ENCODE peak calls at places on chromosomes 5 and 9, in seven cellular contexts. One of them, this sample, is unnamed.

GRCh38 chr5:150486402-150487198 is 21.3 kb upstream of the NDST1 start:
- DNase-seq in esophagus squamous epithelium: no peak
- DNase-seq in Peyer's patch: peak
- DNase-seq in GM23338: peak
- DNase-seq in HCT116: peak
- DNase-seq in lung: peak
- DNase-seq in suprapubic skin: no peak
- DNase-seq in this sample: peak

GRCh38 chr5:891837-892389 is 688 bp downstream of the BRD9 start:
- DNase-seq in esophagus squamous epithelium: no peak
- DNase-seq in Peyer's patch: no peak
- DNase-seq in GM23338: no peak
- DNase-seq in HCT116: no peak
- DNase-seq in lung: no peak
- DNase-seq in suprapubic skin: peak
- DNase-seq in this sample: no peak

GRCh38 chr5:140634103-140634502 is 1.1 kb upstream of the CD14 start:
- DNase-seq in esophagus squamous epithelium: no peak
- DNase-seq in Peyer's patch: no peak
- DNase-seq in GM23338: no peak
- DNase-seq in HCT116: no peak
- DNase-seq in lung: no peak
- DNase-seq in suprapubic skin: no peak
- DNase-seq in this sample: no peak

GRCh38 chr9:132728071-132728470 is 57.8 kb downstream of the GTF3C4 start:
- DNase-seq in esophagus squamous epithelium: no peak
- DNase-seq in Peyer's patch: no peak
- DNase-seq in GM23338: no peak
- DNase-seq in HCT116: no peak
- DNase-seq in lung: no peak
- DNase-seq in suprapubic skin: no peak
- DNase-seq in this sample: peak

GRCh38 chr9:99490736-99491135 is 268.7 kb downstream of the SEC61B start:
- DNase-seq in esophagus squamous epithelium: no peak
- DNase-seq in Peyer's patch: no peak
- DNase-seq in GM23338: no peak
- DNase-seq in HCT116: no peak
- DNase-seq in lung: no peak
- DNase-seq in suprapubic skin: no peak
- DNase-seq in this sample: no peak

GRCh38 chr5:172403191-172403794 is 51.0 kb downstream of the SH3PXD2B start:
- DNase-seq in esophagus squamous epithelium: no peak
- DNase-seq in Peyer's patch: peak
- DNase-seq in GM23338: peak
- DNase-seq in HCT116: no peak
- DNase-seq in lung: peak
- DNase-seq in suprapubic skin: no peak
- DNase-seq in this sample: no peak

GRCh38 chr5:148717668-148718067 is 63.3 kb upstream of the HTR4 start:
- DNase-seq in esophagus squamous epithelium: no peak
- DNase-seq in Peyer's patch: no peak
- DNase-seq in GM23338: no peak
- DNase-seq in HCT116: no peak
- DNase-seq in lung: no peak
- DNase-seq in suprapubic skin: no peak
- DNase-seq in this sample: no peak

GRCh38 chr5:124734574-124735168 is 11.8 kb downstream of the ZNF608 start:
- DNase-seq in esophagus squamous epithelium: no peak
- DNase-seq in Peyer's patch: no peak
- DNase-seq in GM23338: no peak
- DNase-seq in HCT116: no peak
- DNase-seq in lung: no peak
- DNase-seq in suprapubic skin: no peak
- DNase-seq in this sample: no peak

GRCh38 chr9:121440265-121440664 is 59.4 kb downstream of the GGTA1 start:
- DNase-seq in esophagus squamous epithelium: no peak
- DNase-seq in Peyer's patch: no peak
- DNase-seq in GM23338: peak
- DNase-seq in HCT116: peak
- DNase-seq in lung: no peak
- DNase-seq in suprapubic skin: no peak
- DNase-seq in this sample: no peak

GRCh38 chr5:54514269-54514668 is 3.3 kb upstream of the SNX18 start:
- DNase-seq in esophagus squamous epithelium: no peak
- DNase-seq in Peyer's patch: no peak
- DNase-seq in GM23338: peak
- DNase-seq in HCT116: peak
- DNase-seq in lung: no peak
- DNase-seq in suprapubic skin: no peak
- DNase-seq in this sample: no peak

GRCh38 chr5:74974451-74975089 is 77.8 kb downstream of the GCNT4 start:
- DNase-seq in esophagus squamous epithelium: no peak
- DNase-seq in Peyer's patch: no peak
- DNase-seq in GM23338: no peak
- DNase-seq in HCT116: no peak
- DNase-seq in lung: no peak
- DNase-seq in suprapubic skin: no peak
- DNase-seq in this sample: no peak

GRCh38 chr9:37938121-37938906 is 34.4 kb upstream of the SLC25A51 start:
- DNase-seq in esophagus squamous epithelium: no peak
- DNase-seq in Peyer's patch: no peak
- DNase-seq in GM23338: no peak
- DNase-seq in HCT116: no peak
- DNase-seq in lung: no peak
- DNase-seq in suprapubic skin: no peak
- DNase-seq in this sample: no peak

GRCh38 chr9:86978986-86979385 is 31.7 kb upstream of the GAS1 start:
- DNase-seq in esophagus squamous epithelium: no peak
- DNase-seq in Peyer's patch: no peak
- DNase-seq in GM23338: no peak
- DNase-seq in HCT116: no peak
- DNase-seq in lung: no peak
- DNase-seq in suprapubic skin: no peak
- DNase-seq in this sample: no peak

GRCh38 chr9:132546148-132547051 is 36.0 kb upstream of the BARHL1 start:
- DNase-seq in esophagus squamous epithelium: no peak
- DNase-seq in Peyer's patch: no peak
- DNase-seq in GM23338: peak
- DNase-seq in HCT116: no peak
- DNase-seq in lung: no peak
- DNase-seq in suprapubic skin: no peak
- DNase-seq in this sample: no peak

GRCh38 chr9:131835132-131835910 is 95.4 kb upstream of the RAPGEF1 start:
- DNase-seq in esophagus squamous epithelium: no peak
- DNase-seq in Peyer's patch: no peak
- DNase-seq in GM23338: peak
- DNase-seq in HCT116: no peak
- DNase-seq in lung: no peak
- DNase-seq in suprapubic skin: no peak
- DNase-seq in this sample: peak

GRCh38 chr5:98940586-98940985 is 11.8 kb upstream of the CHD1 start:
- DNase-seq in esophagus squamous epithelium: no peak
- DNase-seq in Peyer's patch: no peak
- DNase-seq in GM23338: peak
- DNase-seq in HCT116: no peak
- DNase-seq in lung: no peak
- DNase-seq in suprapubic skin: no peak
- DNase-seq in this sample: no peak

GRCh38 chr9:127336708-127337352 is 60.1 kb upstream of the SLC2A8 start:
- DNase-seq in esophagus squamous epithelium: no peak
- DNase-seq in Peyer's patch: peak
- DNase-seq in GM23338: no peak
- DNase-seq in HCT116: peak
- DNase-seq in lung: peak
- DNase-seq in suprapubic skin: peak
- DNase-seq in this sample: no peak

GRCh38 chr5:1383886-1384401 is 39.0 kb upstream of the CLPTM1L start:
- DNase-seq in esophagus squamous epithelium: no peak
- DNase-seq in Peyer's patch: no peak
- DNase-seq in GM23338: no peak
- DNase-seq in HCT116: no peak
- DNase-seq in lung: no peak
- DNase-seq in suprapubic skin: no peak
- DNase-seq in this sample: no peak

GRCh38 chr5:1763960-1764605 is 35.6 kb downstream of the MRPL36 start:
- DNase-seq in esophagus squamous epithelium: no peak
- DNase-seq in Peyer's patch: peak
- DNase-seq in GM23338: no peak
- DNase-seq in HCT116: no peak
- DNase-seq in lung: no peak
- DNase-seq in suprapubic skin: peak
- DNase-seq in this sample: peak

GRCh38 chr5:73519531-73520283 is 21.5 kb downstream of the BTF3 start:
- DNase-seq in esophagus squamous epithelium: peak
- DNase-seq in Peyer's patch: peak
- DNase-seq in GM23338: peak
- DNase-seq in HCT116: peak
- DNase-seq in lung: peak
- DNase-seq in suprapubic skin: no peak
- DNase-seq in this sample: no peak

GRCh38 chr5:55063899-55064298 is 38.5 kb upstream of the GZMA start:
- DNase-seq in esophagus squamous epithelium: no peak
- DNase-seq in Peyer's patch: no peak
- DNase-seq in GM23338: no peak
- DNase-seq in HCT116: no peak
- DNase-seq in lung: no peak
- DNase-seq in suprapubic skin: no peak
- DNase-seq in this sample: no peak

GRCh38 chr5:61332369-61332745 is 299 bp downstream of the ZSWIM6 start:
- DNase-seq in esophagus squamous epithelium: no peak
- DNase-seq in Peyer's patch: peak
- DNase-seq in GM23338: peak
- DNase-seq in HCT116: no peak
- DNase-seq in lung: peak
- DNase-seq in suprapubic skin: peak
- DNase-seq in this sample: peak

DNA sequence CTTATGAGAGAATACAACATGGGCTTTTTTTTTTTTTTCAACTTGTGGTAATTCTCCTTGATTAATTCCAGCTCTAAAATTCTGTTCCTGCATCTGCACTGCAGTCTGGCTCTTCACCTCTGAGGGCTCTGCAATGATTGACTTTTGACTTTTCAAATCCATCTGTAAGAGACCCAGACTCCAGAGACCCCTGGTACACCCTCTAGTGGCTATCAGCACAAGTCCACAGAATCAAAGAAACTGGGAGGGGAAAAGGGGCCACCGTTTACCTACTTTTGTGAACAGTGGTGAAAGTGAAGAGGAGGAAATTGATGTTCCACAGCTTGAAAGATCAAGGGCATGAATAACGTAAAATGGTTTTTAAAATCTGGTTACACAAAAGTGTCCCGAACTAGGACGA is 151.6 kb downstream of the SLIT3 start:
- DNase-seq in esophagus squamous epithelium: no peak
- DNase-seq in Peyer's patch: no peak
- DNase-seq in GM23338: peak
- DNase-seq in HCT116: no peak
- DNase-seq in lung: no peak
- DNase-seq in suprapubic skin: no peak
- DNase-seq in this sample: no peak
- TF ChIP-seq CTCF in esophagus squamous epithelium: no peak
- TF ChIP-seq CTCF in Peyer's patch: no peak
- TF ChIP-seq CTCF in GM23338: peak
- TF ChIP-seq CTCF in HCT116: peak
- TF ChIP-seq CTCF in lung: no peak
- TF ChIP-seq CTCF in suprapubic skin: no peak
- TF ChIP-seq CTCF in this sample: no peak

DNA sequence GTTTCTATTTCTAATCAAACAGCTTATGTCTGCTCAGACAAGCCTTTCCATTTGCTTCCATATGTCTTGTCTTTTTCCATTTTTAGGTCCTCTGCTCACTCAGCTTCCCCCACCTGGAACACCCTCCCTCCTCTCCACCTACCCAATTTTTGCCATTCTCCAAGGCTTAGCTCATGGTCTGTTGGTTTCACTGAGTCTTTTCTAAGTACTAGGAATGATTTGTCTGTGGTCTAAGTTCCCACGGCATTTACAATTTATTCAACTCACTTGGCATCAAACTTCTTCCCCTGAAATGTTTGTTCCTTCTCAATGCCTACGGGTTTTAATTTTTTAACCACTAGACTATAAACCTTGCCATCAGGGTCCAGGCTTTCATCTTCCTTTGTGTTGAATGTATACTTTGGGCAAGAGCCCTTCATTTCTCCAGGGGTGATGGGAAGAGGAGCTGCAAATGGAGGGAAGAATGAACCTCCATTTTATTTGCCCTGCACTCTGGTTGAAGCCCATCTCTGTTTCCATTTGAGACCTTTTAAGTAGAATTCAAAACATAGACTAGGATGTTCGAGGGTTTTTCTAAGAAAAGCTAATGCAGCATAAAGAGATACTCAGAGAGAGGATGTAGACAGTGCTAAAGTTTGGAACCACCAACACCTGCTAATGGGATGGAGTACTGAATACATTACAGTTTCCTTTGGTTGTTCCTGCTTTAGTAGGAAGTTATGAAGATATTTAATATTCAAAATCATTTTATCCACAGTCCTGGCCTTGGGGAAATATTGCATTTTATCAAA is 104.0 kb downstream of the PTTG1 start:
- DNase-seq in esophagus squamous epithelium: no peak
- DNase-seq in Peyer's patch: no peak
- DNase-seq in GM23338: no peak
- DNase-seq in HCT116: no peak
- DNase-seq in lung: no peak
- DNase-seq in suprapubic skin: no peak
- DNase-seq in this sample: no peak
- H3K27ac ChIP-seq in esophagus squamous epithelium: no peak
- H3K27ac ChIP-seq in Peyer's patch: no peak
- H3K27ac ChIP-seq in GM23338: no peak
- H3K27ac ChIP-seq in HCT116: no peak
- H3K27ac ChIP-seq in lung: no peak
- H3K27ac ChIP-seq in suprapubic skin: no peak
- H3K27ac ChIP-seq in this sample: no peak

GRCh38 chr5:37721447-37721871 is 118.4 kb downstream of the GDNF start:
- DNase-seq in esophagus squamous epithelium: no peak
- DNase-seq in Peyer's patch: no peak
- DNase-seq in GM23338: peak
- DNase-seq in HCT116: no peak
- DNase-seq in lung: no peak
- DNase-seq in suprapubic skin: no peak
- DNase-seq in this sample: no peak
- H3K4me3 ChIP-seq in esophagus squamous epithelium: no peak
- H3K4me3 ChIP-seq in Peyer's patch: no peak
- H3K4me3 ChIP-seq in GM23338: no peak
- H3K4me3 ChIP-seq in HCT116: no peak
- H3K4me3 ChIP-seq in lung: no peak
- H3K4me3 ChIP-seq in suprapubic skin: no peak
- H3K4me3 ChIP-seq in this sample: no peak

GRCh38 chr5:174903333-174903732 is 179.0 kb downstream of the MSX2 start:
- DNase-seq in esophagus squamous epithelium: no peak
- DNase-seq in Peyer's patch: no peak
- DNase-seq in GM23338: no peak
- DNase-seq in HCT116: peak
- DNase-seq in lung: no peak
- DNase-seq in suprapubic skin: no peak
- DNase-seq in this sample: no peak
- TF ChIP-seq CTCF in esophagus squamous epithelium: no peak
- TF ChIP-seq CTCF in Peyer's patch: no peak
- TF ChIP-seq CTCF in GM23338: peak
- TF ChIP-seq CTCF in HCT116: peak
- TF ChIP-seq CTCF in lung: no peak
- TF ChIP-seq CTCF in suprapubic skin: no peak
- TF ChIP-seq CTCF in this sample: peak